ENCODE peak calls at places on chromosomes 7 and 10, in eight cellular contexts. D is fibroblast of pulmonary artery; U is stimulated activated CD4-positive, alpha-beta T cell treated with anti-CD3 and anti-CD28 coated beads, TNF-alpha, amount 100 ng/mL, for 24 hours; I is T-helper 22 cell; J is HuH-7; V is midbrain; Z is NCI-H2171; L is heart left ventricle. R is an unnamed sample.

GRCh38 chr10:13767721-13768178 is 181.0 kb downstream of the PRPF18 start:
- DNase-seq in L (no peak), V (no peak), U (no peak), Z (no peak), D (no peak), J (no peak), I (no peak), R (no peak)

GRCh38 chr10:7756360-7756992 is 31.3 kb downstream of the KIN start:
- DNase-seq in Z (no peak), D (peak; percentile 49), U (no peak), V (no peak), L (no peak), J (peak; percentile 43), I (no peak), R (peak; percentile 26)

GRCh38 chr7:131327049-131327625 is 539 bp upstream of the MKLN1 start:
- DNase-seq in U (no peak), J (peak; percentile 40), L (peak; percentile 48), D (peak; percentile 84), Z (no peak), V (peak; percentile 50), I (peak; percentile 8), R (peak; percentile 88)

GRCh38 chr7:64888561-64888900 is 14.5 kb upstream of the ZNF273 start:
- DNase-seq in J (peak; percentile 61), U (no peak), L (no peak), Z (no peak), I (no peak), V (no peak), D (peak; percentile 11), R (no peak)

GRCh38 chr7:130149575-130150139 is 55.5 kb downstream of the TMEM209 start:
- DNase-seq in U (no peak), V (no peak), I (no peak), J (no peak), D (no peak), Z (peak; percentile 32), L (no peak), R (no peak)

GRCh38 chr7:115952832-115953231 is 77.7 kb downstream of the TFEC start:
- DNase-seq in J (no peak), U (no peak), I (no peak), Z (no peak), V (no peak), L (no peak), D (no peak), R (no peak)

GRCh38 chr10:48457949-48458661 is 146.8 kb downstream of the ARHGAP22 start:
- DNase-seq in V (no peak), U (no peak), J (no peak), Z (no peak), D (no peak), I (no peak), L (no peak), R (no peak)

GRCh38 chr7:30879139-30880089 is 32.2 kb upstream of the AQP1 start:
- DNase-seq in J (no peak), U (no peak), L (no peak), Z (no peak), D (no peak), V (no peak), I (no peak), R (no peak)

GRCh38 chr10:129025774-129026173 is 441.3 kb upstream of the MGMT start:
- DNase-seq in Z (no peak), V (no peak), L (no peak), U (no peak), D (no peak), J (no peak), I (no peak), R (no peak)

GRCh38 chr7:40965016-40965415 is 737.9 kb downstream of the INHBA start:
- DNase-seq in V (no peak), J (no peak), L (no peak), I (no peak), U (no peak), D (no peak), Z (no peak), R (no peak)

GRCh38 chr10:52440612-52441285 is 126.7 kb downstream of the DKK1 start:
- DNase-seq in L (no peak), Z (no peak), I (no peak), J (no peak), V (no peak), D (no peak), U (no peak), R (peak; percentile 39)

GRCh38 chr7:36348256-36348655 is 41.4 kb upstream of the ANLN start:
- DNase-seq in U (no peak), Z (no peak), J (no peak), V (no peak), D (peak; percentile 35), I (no peak), L (no peak), R (peak; percentile 82)

GRCh38 chr10:111999205-111999914 is 184.2 kb downstream of the GPAM start:
- DNase-seq in I (no peak), J (no peak), L (no peak), V (no peak), U (no peak), D (no peak), Z (no peak), R (no peak)

GRCh38 chr10:132584081-132584480 is 46.5 kb downstream of the INPP5A start:
- DNase-seq in J (no peak), Z (no peak), U (no peak), D (no peak), I (no peak), V (no peak), L (no peak), R (no peak)

GRCh38 chr7:131027287-131027773 is 293.3 kb upstream of the KLF14 start:
- DNase-seq in Z (no peak), I (peak; percentile 49), J (no peak), D (peak; percentile 39), V (peak; percentile 24), U (no peak), L (no peak), R (peak; percentile 98)

GRCh38 chr7:44473295-44473694 is 17.2 kb downstream of the NUDCD3 start:
- DNase-seq in V (no peak), J (peak; percentile 17), Z (no peak), D (peak; percentile 47), L (no peak), I (no peak), U (no peak), R (peak; percentile 33)